ENCODE peak calls at places on chromosomes 5 and 9, in five cellular contexts. P is pancreas, A is right lobe of liver, Z is aorta, F is colonic mucosa. R is an unnamed sample. For H3K9me3 and H3K4me1, the result is how much of the 10 kb centered on the place peaks cover.

GRCh38 chr9:112242147-112242804 is 67.2 kb upstream of the SUSD1 start:
- DNase-seq in P (no peak), A (no peak), Z (no peak), F (no peak), R (no peak)

GRCh38 chr5:177339107-177339638 is 12.3 kb downstream of the LMAN2 start:
- DNase-seq in P (no peak), A (no peak), Z (no peak), F (no peak), R (no peak)

GRCh38 chr9:111969061-111969460 is 72.4 kb downstream of the UGCG start:
- DNase-seq in P (no peak), A (no peak), Z (no peak), F (no peak), R (no peak)

GRCh38 chr9:131813116-131813515 is 73.2 kb upstream of the RAPGEF1 start:
- DNase-seq in P (no peak), A (no peak), Z (no peak), F (no peak), R (no peak)

GRCh38 chr9:99870126-99870525 is 36.3 kb upstream of the STX17 start:
- DNase-seq in P (no peak), A (no peak), Z (no peak), F (no peak), R (no peak)

GRCh38 chr5:79560774-79561524 is 47.0 kb upstream of the HOMER1 start:
- DNase-seq in P (no peak), A (no peak), Z (no peak), F (no peak), R (no peak)

GRCh38 chr9:107068581-107068980 is 205.6 kb downstream of the ZNF462 start:
- DNase-seq in P (no peak), A (no peak), Z (no peak), F (peak), R (peak)

GRCh38 chr5:93219641-93220145 is 361.3 kb downstream of the NR2F1-AS1 start:
- DNase-seq in P (no peak), A (no peak), Z (no peak), F (no peak), R (no peak)

GRCh38 chr5:157245477-157245876 is 20.4 kb upstream of the CYFIP2 start:
- DNase-seq in P (no peak), A (no peak), Z (no peak), F (no peak), R (peak)

GRCh38 chr5:128736567-128736966 is 198.5 kb upstream of the FBN2 start:
- DNase-seq in P (no peak), A (no peak), Z (no peak), F (peak), R (peak)

GRCh38 chr9:68844196-68844595 is 139.2 kb downstream of the PIP5K1B start:
- DNase-seq in P (no peak), A (no peak), Z (no peak), F (no peak), R (no peak)

GRCh38 chr9:138120511-138121437 is 243.2 kb downstream of the CACNA1B start:
- DNase-seq in P (no peak), A (no peak), Z (no peak), F (no peak), R (no peak)
- H3K9me3 ChIP-seq in P (under half), A (under half), Z (under half), F (under half), R (under half)

DNA sequence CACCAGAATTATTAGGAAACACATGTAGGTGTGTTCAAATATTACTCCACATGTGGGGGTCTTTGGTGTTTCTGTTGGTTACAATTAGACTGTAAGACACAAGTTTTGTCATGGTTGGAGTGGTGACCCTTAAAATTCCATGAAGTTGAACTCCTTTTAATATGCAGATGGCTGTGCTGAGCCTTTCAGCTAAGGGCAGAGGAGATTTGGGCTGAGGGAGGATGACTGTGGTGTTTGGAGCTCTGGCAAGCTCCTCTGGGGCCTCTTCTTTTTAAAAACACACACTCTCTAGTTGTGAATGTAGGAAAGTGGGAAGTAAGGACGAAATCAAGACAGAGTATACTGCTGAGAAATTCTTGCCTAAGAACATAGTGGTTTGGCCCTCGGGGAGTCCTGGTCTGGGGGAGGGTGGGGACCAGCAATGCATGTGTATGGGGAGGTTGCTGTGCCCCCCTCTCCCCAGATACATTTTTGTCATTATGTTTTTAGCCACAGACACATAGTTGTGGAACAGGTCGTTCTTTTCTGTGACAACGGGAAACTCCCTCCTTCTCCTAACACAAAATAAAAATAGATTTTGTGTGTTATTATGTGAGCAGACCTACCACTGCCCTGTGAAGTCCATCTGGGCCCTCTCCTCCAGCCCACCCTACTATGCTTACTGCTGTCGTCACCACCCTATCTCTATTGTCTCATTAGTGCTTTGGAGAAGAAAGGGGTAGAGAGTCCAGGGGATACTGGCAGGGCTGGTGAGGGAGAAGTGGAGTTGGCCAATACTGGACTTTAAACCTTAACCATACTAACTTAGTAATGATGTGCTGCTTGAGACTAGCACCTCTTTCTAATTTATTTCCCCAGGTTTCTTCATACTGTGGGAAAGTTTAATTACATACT is 10.0 kb downstream of the SMARCA2 start:
- DNase-seq in P (no peak), A (no peak), Z (peak), F (no peak), R (no peak)
- H3K4me1 ChIP-seq in P (under half), A (under half), Z (under half), F (under half), R (under half)

DNA sequence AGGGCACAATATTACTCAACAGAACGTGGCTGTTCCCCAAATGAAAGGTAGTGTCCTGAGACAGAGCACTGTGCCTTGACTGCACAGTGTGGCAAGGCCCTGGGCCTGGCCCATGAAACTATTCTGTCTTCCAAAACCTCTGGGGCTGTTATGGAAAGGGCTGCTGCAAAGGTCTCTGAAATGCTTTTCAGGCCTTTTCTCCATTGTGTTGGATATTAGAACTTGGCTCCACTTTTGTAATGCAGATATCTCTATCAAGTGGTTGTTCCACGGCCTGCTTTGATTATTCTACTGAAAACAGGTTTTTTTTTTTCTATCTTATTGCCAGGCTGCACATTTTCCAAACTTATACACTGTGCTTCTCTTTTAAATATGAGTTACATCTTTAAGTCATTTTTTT is 777.5 kb upstream of the TYRP1 start:
- DNase-seq in P (no peak), A (no peak), Z (no peak), F (no peak), R (no peak)
- H3K9me3 ChIP-seq in P (under half), A (under half), Z (under half), F (under half), R (under half)

GRCh38 chr9:129242971-129243561 is 65.0 kb upstream of the IER5L start:
- DNase-seq in P (no peak), A (no peak), Z (peak), F (no peak), R (no peak)
- H3K4me1 ChIP-seq in P (under half), A (under half), Z (under half), F (under half), R (under half)

GRCh38 chr5:150960791-150961396 is 56.1 kb upstream of the ZNF300 start:
- DNase-seq in P (no peak), A (no peak), Z (no peak), F (no peak), R (no peak)
- H3K9me3 ChIP-seq in P (under half), A (under half), Z (under half), F (under half), R (under half)

GRCh38 chr9:37917801-37918664 is 14.1 kb upstream of the SLC25A51 start:
- DNase-seq in P (no peak), A (no peak), Z (no peak), F (no peak), R (no peak)
- H3K4me1 ChIP-seq in P (under half), A (under half), Z (under half), F (under half), R (under half)